ENCODE peak calls at places on chromosomes 12 and 14, in six cellular contexts. F, V, R, Y, E and U are unnamed samples.

GRCh38 chr12:27474344-27474743 is 27.8 kb downstream of the SMCO2 start:
- DNase-seq in Y (peak), R (no peak), F (no peak), E (peak), V (no peak), U (no peak)

GRCh38 chr12:15274561-15274967 is 47.7 kb upstream of the PTPRO start:
- DNase-seq in F (peak), Y (no peak), E (no peak), V (no peak), R (no peak), U (no peak)

GRCh38 chr12:111068281-111068680 is 147.9 kb upstream of the MYL2 start:
- DNase-seq in E (no peak), V (no peak), R (no peak), F (no peak), Y (no peak), U (no peak)

GRCh38 chr14:64786296-64787149 is 82.3 kb downstream of the PLEKHG3 start:
- DNase-seq in Y (no peak), F (no peak), E (no peak), V (no peak), R (no peak), U (no peak)

GRCh38 chr12:20212036-20212435 is 156.3 kb upstream of the PDE3A start:
- DNase-seq in V (no peak), Y (peak), R (no peak), F (no peak), E (no peak), U (no peak)

GRCh38 chr12:132178801-132179401 is 34.6 kb downstream of the NOC4L start:
- DNase-seq in Y (no peak), V (no peak), F (no peak), E (no peak), R (no peak), U (no peak)

GRCh38 chr12:50922820-50923219 is 29.5 kb upstream of the HIGD1C start:
- DNase-seq in F (peak), R (no peak), E (no peak), Y (no peak), V (no peak), U (no peak)

GRCh38 chr12:2574536-2574935 is 220.2 kb upstream of the FKBP4 start:
- DNase-seq in E (no peak), R (no peak), Y (no peak), V (no peak), F (no peak), U (no peak)

GRCh38 chr12:96015672-96016071 is 19.5 kb upstream of the HAL start:
- DNase-seq in E (no peak), V (peak), F (no peak), R (no peak), Y (peak), U (no peak)

GRCh38 chr14:69049675-69050074 is 70.6 kb upstream of the ACTN1 start:
- DNase-seq in R (no peak), Y (no peak), V (no peak), F (no peak), E (peak), U (no peak)

GRCh38 chr12:52496590-52497071 is 3.6 kb upstream of the KRT6A start:
- DNase-seq in Y (no peak), E (peak), V (no peak), R (no peak), F (no peak), U (peak)

GRCh38 chr14:20866194-20866593 is 25.0 kb upstream of the RNASE3 start:
- DNase-seq in F (no peak), Y (no peak), V (no peak), R (no peak), E (no peak), U (no peak)

GRCh38 chr12:29744365-29744764 is 39.4 kb downstream of the TMTC1 start:
- DNase-seq in Y (no peak), F (no peak), E (no peak), R (no peak), V (no peak), U (no peak)

GRCh38 chr14:78566017-78566858 is 396.1 kb downstream of the NRXN3 start:
- DNase-seq in R (peak), E (peak), Y (peak), F (peak), V (peak), U (peak)

GRCh38 chr14:45559626-45560025 is 306.6 kb upstream of the MIS18BP1 start:
- DNase-seq in Y (no peak), E (no peak), F (no peak), R (no peak), V (no peak), U (peak)

GRCh38 chr14:49950275-49951250 is 57.7 kb downstream of the ARF6 start:
- DNase-seq in V (no peak), R (peak), Y (no peak), E (no peak), F (no peak), U (no peak)

GRCh38 chr14:102171173-102172020 is 31.7 kb downstream of the WDR20 start:
- DNase-seq in E (no peak), F (no peak), V (no peak), R (no peak), Y (no peak), U (no peak)

GRCh38 chr12:120406080-120406479 is 31.8 kb upstream of the COX6A1 start:
- DNase-seq in F (no peak), V (no peak), Y (no peak), R (no peak), E (no peak), U (no peak)

GRCh38 chr14:54189358-54190354 is 207.2 kb upstream of the CDKN3 start:
- DNase-seq in F (no peak), E (peak), V (no peak), Y (no peak), R (no peak), U (no peak)

GRCh38 chr12:72346331-72346944 is 74.3 kb downstream of the TRHDE start:
- DNase-seq in F (peak), V (peak), Y (peak), E (peak), R (no peak), U (peak)

GRCh38 chr12:124097681-124098080 is 124.7 kb downstream of the ZNF664 start:
- DNase-seq in E (no peak), R (no peak), Y (no peak), V (no peak), F (no peak), U (no peak)

GRCh38 chr12:65596514-65597010 is 227.7 kb upstream of the HMGA2 start:
- DNase-seq in Y (no peak), R (no peak), E (no peak), F (no peak), V (no peak), U (no peak)

GRCh38 chr12:21527451-21528180 is 1.5 kb downstream of the SPX start:
- DNase-seq in F (peak), E (peak), R (peak), Y (peak), V (peak), U (peak)

GRCh38 chr12:49636979-49637378 is 13.6 kb downstream of the PRPF40B start:
- DNase-seq in F (peak), Y (peak), E (peak), V (peak), R (no peak), U (peak)

GRCh38 chr12:124388679-124389536 is 94.0 kb downstream of the RFLNA start:
- DNase-seq in Y (peak), R (peak), F (peak), V (peak), E (no peak), U (peak)

GRCh38 chr12:47766496-47767196 is 6.4 kb upstream of the SLC48A1 start:
- DNase-seq in F (no peak), R (peak), V (no peak), E (no peak), Y (no peak), U (no peak)

GRCh38 chr12:100375023-100375737 is 18.3 kb downstream of the SLC17A8 start:
- DNase-seq in R (peak), V (no peak), E (no peak), F (no peak), Y (no peak), U (peak)

GRCh38 chr14:106844608-106845285 is 1318.4 kb downstream of the TMEM121 start:
- DNase-seq in R (peak), E (no peak), V (no peak), Y (no peak), F (peak), U (peak)

GRCh38 chr12:54287316-54288157 is 7.0 kb downstream of the HNRNPA1 start:
- DNase-seq in E (no peak), F (no peak), R (no peak), Y (no peak), V (no peak), U (no peak)

GRCh38 chr12:6828671-6829531 is 694 bp downstream of the P3H3 start:
- DNase-seq in R (no peak), E (peak), V (peak), F (peak), Y (peak), U (peak)

GRCh38 chr12:67937822-67938221 is 51.4 kb upstream of the IFNG-AS1 start:
- DNase-seq in Y (no peak), V (no peak), R (no peak), F (no peak), E (no peak), U (no peak)

GRCh38 chr14:100434911-100435455 is 111.8 kb downstream of the SLC25A47 start:
- DNase-seq in Y (no peak), E (peak), R (no peak), V (no peak), F (no peak), U (no peak)

GRCh38 chr12:129486931-129487330 is 416.9 kb downstream of the TMEM132D start:
- DNase-seq in F (no peak), Y (no peak), R (no peak), E (no peak), V (no peak), U (no peak)

GRCh38 chr14:92759679-92760523 is 11.5 kb upstream of the LGMN start:
- DNase-seq in Y (no peak), E (no peak), R (no peak), F (no peak), V (no peak), U (no peak)